ENCODE peak calls at places on chromosomes 1 and 21, in eight cellular contexts. L, D, I, X, O, B, T and J are unnamed samples.

GRCh38 chr1:116372186-116372585 is 858 bp upstream of the ATP1A1 start:
- DNase-seq in L (no peak), D (no peak), I (no peak), X (no peak), O (no peak), B (no peak), T (no peak), J (no peak)

GRCh38 chr1:176801553-176802020 is 338.6 kb downstream of the PAPPA2 start:
- DNase-seq in L (no peak), D (no peak), I (peak), X (no peak), O (peak), B (no peak), T (no peak), J (no peak)

GRCh38 chr21:44987886-44988606 is 48.2 kb downstream of the SLX9 start:
- DNase-seq in L (no peak), D (no peak), I (no peak), X (no peak), O (no peak), B (no peak), T (no peak), J (no peak)

GRCh38 chr21:46211376-46211775 is 17.2 kb downstream of the LSS start:
- DNase-seq in L (no peak), D (no peak), I (no peak), X (no peak), O (no peak), B (no peak), T (no peak), J (no peak)

GRCh38 chr1:151939789-151940188 is 30.5 kb upstream of the THEM4 start:
- DNase-seq in L (no peak), D (no peak), I (no peak), X (no peak), O (no peak), B (no peak), T (no peak), J (no peak)

GRCh38 chr1:40344597-40344996 is 27.5 kb upstream of the COL9A2 start:
- DNase-seq in L (no peak), D (peak), I (peak), X (peak), O (no peak), B (no peak), T (peak), J (peak)

GRCh38 chr1:47533176-47534039 is 95.6 kb downstream of the FOXD2 start:
- DNase-seq in L (no peak), D (peak), I (no peak), X (no peak), O (peak), B (no peak), T (peak), J (peak)

GRCh38 chr21:36744560-36745231 is 45.8 kb downstream of the SIM2 start:
- DNase-seq in L (no peak), D (no peak), I (no peak), X (no peak), O (peak), B (no peak), T (peak), J (no peak)

GRCh38 chr21:25583370-25584133 is 23.7 kb downstream of the MRPL39 start:
- DNase-seq in L (no peak), D (no peak), I (no peak), X (no peak), O (no peak), B (no peak), T (no peak), J (no peak)

GRCh38 chr1:227759345-227760300 is 24.4 kb downstream of the SNAP47 start:
- DNase-seq in L (no peak), D (peak), I (no peak), X (peak), O (no peak), B (peak), T (peak), J (no peak)

GRCh38 chr1:30976143-30976542 is 67.6 kb upstream of the SDC3 start:
- DNase-seq in L (no peak), D (peak), I (no peak), X (peak), O (no peak), B (no peak), T (peak), J (no peak)

GRCh38 chr1:153572569-153573015 is 6.9 kb upstream of the S100A2 start:
- DNase-seq in L (no peak), D (peak), I (peak), X (peak), O (peak), B (peak), T (peak), J (peak)

GRCh38 chr1:2847086-2847850 is 45.8 kb upstream of the TTC34 start:
- DNase-seq in L (no peak), D (no peak), I (no peak), X (no peak), O (no peak), B (no peak), T (no peak), J (no peak)

GRCh38 chr21:36579898-36580297 is 100.0 kb upstream of the CLDN14 start:
- DNase-seq in L (no peak), D (no peak), I (no peak), X (no peak), O (no peak), B (no peak), T (no peak), J (no peak)

GRCh38 chr1:31939484-31940329 is 1.5 kb upstream of the PTP4A2 start:
- DNase-seq in L (peak), D (peak), I (peak), X (peak), O (no peak), B (peak), T (peak), J (peak)

GRCh38 chr1:174469687-174470086 is 21.9 kb downstream of the GPR52 start:
- DNase-seq in L (no peak), D (no peak), I (no peak), X (no peak), O (no peak), B (no peak), T (no peak), J (no peak)

GRCh38 chr1:159854101-159854692 is 8.3 kb downstream of the VSIG8 start:
- DNase-seq in L (no peak), D (peak), I (peak), X (no peak), O (peak), B (no peak), T (peak), J (peak)

GRCh38 chr1:229928767-229929166 is 138.3 kb upstream of the GALNT2 start:
- DNase-seq in L (no peak), D (no peak), I (no peak), X (no peak), O (no peak), B (no peak), T (no peak), J (no peak)

GRCh38 chr1:183847646-183848045 is 42.7 kb downstream of the RGL1 start:
- DNase-seq in L (no peak), D (no peak), I (no peak), X (no peak), O (no peak), B (no peak), T (no peak), J (no peak)

GRCh38 chr1:9845914-9846313 is 22.1 kb upstream of the CLSTN1 start:
- DNase-seq in L (no peak), D (no peak), I (peak), X (no peak), O (no peak), B (no peak), T (no peak), J (no peak)

GRCh38 chr1:76006234-76006633 is 68.3 kb upstream of the ST6GALNAC3 start:
- DNase-seq in L (no peak), D (peak), I (no peak), X (peak), O (no peak), B (no peak), T (no peak), J (no peak)

GRCh38 chr1:197905699-197906351 is 3.4 kb downstream of the C1orf53 start:
- DNase-seq in L (no peak), D (no peak), I (no peak), X (no peak), O (no peak), B (no peak), T (no peak), J (no peak)

GRCh38 chr1:114092118-114092517 is 61.6 kb downstream of the SYT6 start:
- DNase-seq in L (no peak), D (no peak), I (no peak), X (no peak), O (no peak), B (no peak), T (no peak), J (no peak)

GRCh38 chr1:203673550-203674411 is 47.1 kb downstream of the ATP2B4 start:
- DNase-seq in L (peak), D (peak), I (peak), X (peak), O (no peak), B (peak), T (peak), J (peak)

GRCh38 chr1:26148887-26149286 is 10.0 kb upstream of the FAM110D start:
- DNase-seq in L (no peak), D (no peak), I (no peak), X (no peak), O (no peak), B (no peak), T (no peak), J (no peak)

GRCh38 chr1:186094170-186094569 is 280.9 kb downstream of the TPR start:
- DNase-seq in L (no peak), D (peak), I (peak), X (peak), O (no peak), B (no peak), T (peak), J (no peak)

GRCh38 chr21:18384771-18385170 is 18.8 kb downstream of the TMPRSS15 start:
- DNase-seq in L (no peak), D (peak), I (peak), X (peak), O (peak), B (peak), T (no peak), J (no peak)

GRCh38 chr1:116981521-116982037 is 20.0 kb upstream of the CD101 start:
- DNase-seq in L (no peak), D (no peak), I (no peak), X (no peak), O (no peak), B (no peak), T (no peak), J (no peak)

GRCh38 chr1:151145158-151146071 is 1.0 kb downstream of the SEMA6C start:
- DNase-seq in L (no peak), D (peak), I (no peak), X (no peak), O (peak), B (no peak), T (peak), J (peak)

GRCh38 chr1:154353460-154353904 is 28.2 kb downstream of the ATP8B2 start:
- DNase-seq in L (no peak), D (peak), I (peak), X (peak), O (no peak), B (no peak), T (peak), J (no peak)

GRCh38 chr1:46991083-46991923 is 32.2 kb upstream of the CYP4X1 start:
- DNase-seq in L (no peak), D (peak), I (peak), X (peak), O (no peak), B (no peak), T (no peak), J (no peak)